ENCODE peak calls at places on chromosomes 11 and 22, in seven cellular contexts. R is activated CD4-positive, alpha-beta T cell treated with anti-CD3 and anti-CD28 coated beads for 24 hours; U is GM06990; Q is cardiac fibroblast; S is GDM1; Z is uterus; A is caudate nucleus. P is an unnamed sample.
A peak's percentile ranks its signal among the peaks of the same experiment; 100 is the strongest.

GRCh38 chr11:120324932-120325810 is at the start of gene TLCD5:
- DNase-seq in Z (peak; percentile 71), U (peak; percentile 81), R (peak; percentile 37), S (peak; percentile 27), A (peak; percentile 39), Q (peak; percentile 61), P (no peak)

GRCh38 chr22:22357024-22357868 is 112.7 kb downstream of the VPREB1 start:
- DNase-seq in R (peak; percentile 81), U (peak; percentile 88), Q (peak; percentile 79), Z (no peak), S (peak; percentile 64), A (peak; percentile 52), P (peak; percentile 41)

GRCh38 chr22:20448630-20449029 is 11.0 kb upstream of the SCARF2 start:
- DNase-seq in S (no peak), A (no peak), Z (no peak), R (no peak), Q (no peak), U (no peak), P (no peak)

GRCh38 chr11:116459233-116459632 is 313.6 kb downstream of the BUD13 start:
- DNase-seq in Q (no peak), Z (peak; percentile 75), U (peak; percentile 2), A (no peak), R (no peak), S (no peak), P (no peak)

GRCh38 chr22:36658900-36659299 is 44.7 kb downstream of the CACNG2 start:
- DNase-seq in R (no peak), Z (no peak), A (no peak), Q (no peak), S (no peak), U (no peak), P (no peak)

GRCh38 chr11:1660025-1660867 is 30.7 kb downstream of the KRTAP5-5 start:
- DNase-seq in Q (no peak), A (no peak), S (no peak), U (no peak), Z (no peak), R (no peak), P (no peak)

GRCh38 chr22:43257549-43257948 is 70.6 kb upstream of the TTLL12 start:
- DNase-seq in A (no peak), Q (no peak), U (no peak), Z (no peak), S (no peak), R (no peak), P (no peak)

GRCh38 chr11:134532176-134532920 is 120.3 kb upstream of the B3GAT1 start:
- DNase-seq in U (no peak), A (no peak), Q (no peak), S (no peak), Z (peak; percentile 5), R (no peak), P (no peak)

GRCh38 chr11:88102595-88102929 is 72.7 kb downstream of the RAB38 start:
- DNase-seq in Z (no peak), Q (peak; percentile 14), U (no peak), R (no peak), S (no peak), A (no peak), P (no peak)

GRCh38 chr11:40130427-40130826 is 1329.0 kb downstream of the LRRC4C start:
- DNase-seq in A (no peak), R (no peak), S (no peak), Z (no peak), U (no peak), Q (no peak), P (no peak)

P was measured in T-helper 17 cell.